ENCODE peak calls at places on chromosomes 4 and X, in nine cellular contexts. One of them, this sample, is unnamed.

GRCh38 chr4:169249214-169249973 is 21.4 kb downstream of the SH3RF1 start:
- DNase-seq in EH: peak; percentile 40
- DNase-seq in progenitor cell of endocrine pancreas: no peak
- DNase-seq in stimulated activated CD4-positive, alpha-beta T cell treated with anti-CD3 and anti-CD28 coated beads, Interleukin-12 subunit alpha, Interleukin-12 subunit beta, amount 100 ng/mL, for 4 hours: no peak
- DNase-seq in naive B cell: no peak
- DNase-seq in midbrain: no peak
- DNase-seq in sciatic nerve: no peak
- DNase-seq in stimulated activated CD8-positive, alpha-beta memory T cell treated with anti-CD3 and anti-CD28 coated beads, Interleukin-7, amount 100 ng/mL, for 48 hours: no peak
- DNase-seq in HEK293T: no peak
- DNase-seq in this sample: no peak

GRCh38 chrX:19257001-19257400 is 86.7 kb upstream of the PDHA1 start:
- DNase-seq in EH: no peak
- DNase-seq in progenitor cell of endocrine pancreas: no peak
- DNase-seq in stimulated activated CD4-positive, alpha-beta T cell treated with anti-CD3 and anti-CD28 coated beads, Interleukin-12 subunit alpha, Interleukin-12 subunit beta, amount 100 ng/mL, for 4 hours: no peak
- DNase-seq in naive B cell: no peak
- DNase-seq in midbrain: no peak
- DNase-seq in sciatic nerve: no peak
- DNase-seq in stimulated activated CD8-positive, alpha-beta memory T cell treated with anti-CD3 and anti-CD28 coated beads, Interleukin-7, amount 100 ng/mL, for 48 hours: no peak
- DNase-seq in HEK293T: no peak
- DNase-seq in this sample: no peak

GRCh38 chr4:184248216-184248615 is 30.5 kb upstream of the ENPP6 start:
- DNase-seq in EH: no peak
- DNase-seq in progenitor cell of endocrine pancreas: no peak
- DNase-seq in stimulated activated CD4-positive, alpha-beta T cell treated with anti-CD3 and anti-CD28 coated beads, Interleukin-12 subunit alpha, Interleukin-12 subunit beta, amount 100 ng/mL, for 4 hours: no peak
- DNase-seq in naive B cell: no peak
- DNase-seq in midbrain: no peak
- DNase-seq in sciatic nerve: no peak
- DNase-seq in stimulated activated CD8-positive, alpha-beta memory T cell treated with anti-CD3 and anti-CD28 coated beads, Interleukin-7, amount 100 ng/mL, for 48 hours: no peak
- DNase-seq in HEK293T: no peak
- DNase-seq in this sample: no peak

GRCh38 chr4:81698536-81698935 is 226.8 kb upstream of the RASGEF1B start:
- DNase-seq in EH: no peak
- DNase-seq in progenitor cell of endocrine pancreas: no peak
- DNase-seq in stimulated activated CD4-positive, alpha-beta T cell treated with anti-CD3 and anti-CD28 coated beads, Interleukin-12 subunit alpha, Interleukin-12 subunit beta, amount 100 ng/mL, for 4 hours: no peak
- DNase-seq in naive B cell: no peak
- DNase-seq in midbrain: no peak
- DNase-seq in sciatic nerve: no peak
- DNase-seq in stimulated activated CD8-positive, alpha-beta memory T cell treated with anti-CD3 and anti-CD28 coated beads, Interleukin-7, amount 100 ng/mL, for 48 hours: no peak
- DNase-seq in HEK293T: no peak
- DNase-seq in this sample: no peak

GRCh38 chr4:147760176-147760575 is 28.3 kb downstream of the ARHGAP10 start:
- DNase-seq in EH: no peak
- DNase-seq in progenitor cell of endocrine pancreas: no peak
- DNase-seq in stimulated activated CD4-positive, alpha-beta T cell treated with anti-CD3 and anti-CD28 coated beads, Interleukin-12 subunit alpha, Interleukin-12 subunit beta, amount 100 ng/mL, for 4 hours: no peak
- DNase-seq in naive B cell: no peak
- DNase-seq in midbrain: no peak
- DNase-seq in sciatic nerve: no peak
- DNase-seq in stimulated activated CD8-positive, alpha-beta memory T cell treated with anti-CD3 and anti-CD28 coated beads, Interleukin-7, amount 100 ng/mL, for 48 hours: no peak
- DNase-seq in HEK293T: no peak
- DNase-seq in this sample: no peak

GRCh38 chr4:153521995-153522799 is 56.0 kb downstream of the TMEM131L start:
- DNase-seq in EH: no peak
- DNase-seq in progenitor cell of endocrine pancreas: no peak
- DNase-seq in stimulated activated CD4-positive, alpha-beta T cell treated with anti-CD3 and anti-CD28 coated beads, Interleukin-12 subunit alpha, Interleukin-12 subunit beta, amount 100 ng/mL, for 4 hours: no peak
- DNase-seq in naive B cell: no peak
- DNase-seq in midbrain: no peak
- DNase-seq in sciatic nerve: no peak
- DNase-seq in stimulated activated CD8-positive, alpha-beta memory T cell treated with anti-CD3 and anti-CD28 coated beads, Interleukin-7, amount 100 ng/mL, for 48 hours: peak; percentile 58
- DNase-seq in HEK293T: no peak
- DNase-seq in this sample: no peak

GRCh38 chr4:86935833-86936721 is 1.3 kb downstream of the AFF1 start:
- DNase-seq in EH: peak; percentile 76
- DNase-seq in progenitor cell of endocrine pancreas: no peak
- DNase-seq in stimulated activated CD4-positive, alpha-beta T cell treated with anti-CD3 and anti-CD28 coated beads, Interleukin-12 subunit alpha, Interleukin-12 subunit beta, amount 100 ng/mL, for 4 hours: peak; percentile 57
- DNase-seq in naive B cell: peak; percentile 76
- DNase-seq in midbrain: no peak
- DNase-seq in sciatic nerve: peak; percentile 67
- DNase-seq in stimulated activated CD8-positive, alpha-beta memory T cell treated with anti-CD3 and anti-CD28 coated beads, Interleukin-7, amount 100 ng/mL, for 48 hours: peak; percentile 52
- DNase-seq in HEK293T: peak; percentile 35
- DNase-seq in this sample: peak; percentile 30

GRCh38 chr4:86891785-86892638 is at the start of gene C4orf36:
- DNase-seq in EH: peak; percentile 72
- DNase-seq in progenitor cell of endocrine pancreas: peak; percentile 76
- DNase-seq in stimulated activated CD4-positive, alpha-beta T cell treated with anti-CD3 and anti-CD28 coated beads, Interleukin-12 subunit alpha, Interleukin-12 subunit beta, amount 100 ng/mL, for 4 hours: peak; percentile 32
- DNase-seq in naive B cell: peak; percentile 15
- DNase-seq in midbrain: peak; percentile 44
- DNase-seq in sciatic nerve: peak; percentile 81
- DNase-seq in stimulated activated CD8-positive, alpha-beta memory T cell treated with anti-CD3 and anti-CD28 coated beads, Interleukin-7, amount 100 ng/mL, for 48 hours: peak; percentile 2
- DNase-seq in HEK293T: peak; percentile 75
- DNase-seq in this sample: peak; percentile 6

GRCh38 chr4:122666527-122667245 is 45.8 kb upstream of the IL21 start:
- DNase-seq in EH: peak; percentile 95
- DNase-seq in progenitor cell of endocrine pancreas: no peak
- DNase-seq in stimulated activated CD4-positive, alpha-beta T cell treated with anti-CD3 and anti-CD28 coated beads, Interleukin-12 subunit alpha, Interleukin-12 subunit beta, amount 100 ng/mL, for 4 hours: no peak
- DNase-seq in naive B cell: no peak
- DNase-seq in midbrain: no peak
- DNase-seq in sciatic nerve: no peak
- DNase-seq in stimulated activated CD8-positive, alpha-beta memory T cell treated with anti-CD3 and anti-CD28 coated beads, Interleukin-7, amount 100 ng/mL, for 48 hours: no peak
- DNase-seq in HEK293T: no peak
- DNase-seq in this sample: no peak

GRCh38 chr4:159374749-159375535 is 272.1 kb downstream of the RAPGEF2 start:
- DNase-seq in EH: peak; percentile 81
- DNase-seq in progenitor cell of endocrine pancreas: no peak
- DNase-seq in stimulated activated CD4-positive, alpha-beta T cell treated with anti-CD3 and anti-CD28 coated beads, Interleukin-12 subunit alpha, Interleukin-12 subunit beta, amount 100 ng/mL, for 4 hours: no peak
- DNase-seq in naive B cell: no peak
- DNase-seq in midbrain: no peak
- DNase-seq in sciatic nerve: no peak
- DNase-seq in stimulated activated CD8-positive, alpha-beta memory T cell treated with anti-CD3 and anti-CD28 coated beads, Interleukin-7, amount 100 ng/mL, for 48 hours: no peak
- DNase-seq in HEK293T: no peak
- DNase-seq in this sample: no peak

GRCh38 chr4:109155682-109156243 is 146.7 kb downstream of the COL25A1 start:
- DNase-seq in EH: no peak
- DNase-seq in progenitor cell of endocrine pancreas: no peak
- DNase-seq in stimulated activated CD4-positive, alpha-beta T cell treated with anti-CD3 and anti-CD28 coated beads, Interleukin-12 subunit alpha, Interleukin-12 subunit beta, amount 100 ng/mL, for 4 hours: no peak
- DNase-seq in naive B cell: no peak
- DNase-seq in midbrain: no peak
- DNase-seq in sciatic nerve: no peak
- DNase-seq in stimulated activated CD8-positive, alpha-beta memory T cell treated with anti-CD3 and anti-CD28 coated beads, Interleukin-7, amount 100 ng/mL, for 48 hours: no peak
- DNase-seq in HEK293T: no peak
- DNase-seq in this sample: no peak

GRCh38 chr4:144820115-144820514 is 174.2 kb downstream of the HHIP start:
- DNase-seq in EH: peak; percentile 66
- DNase-seq in progenitor cell of endocrine pancreas: no peak
- DNase-seq in stimulated activated CD4-positive, alpha-beta T cell treated with anti-CD3 and anti-CD28 coated beads, Interleukin-12 subunit alpha, Interleukin-12 subunit beta, amount 100 ng/mL, for 4 hours: no peak
- DNase-seq in naive B cell: no peak
- DNase-seq in midbrain: no peak
- DNase-seq in sciatic nerve: no peak
- DNase-seq in stimulated activated CD8-positive, alpha-beta memory T cell treated with anti-CD3 and anti-CD28 coated beads, Interleukin-7, amount 100 ng/mL, for 48 hours: no peak
- DNase-seq in HEK293T: no peak
- DNase-seq in this sample: no peak

GRCh38 chr4:6855692-6856297 is 53.8 kb upstream of the TBC1D14 start:
- DNase-seq in EH: peak; percentile 84
- DNase-seq in progenitor cell of endocrine pancreas: no peak
- DNase-seq in stimulated activated CD4-positive, alpha-beta T cell treated with anti-CD3 and anti-CD28 coated beads, Interleukin-12 subunit alpha, Interleukin-12 subunit beta, amount 100 ng/mL, for 4 hours: no peak
- DNase-seq in naive B cell: no peak
- DNase-seq in midbrain: no peak
- DNase-seq in sciatic nerve: no peak
- DNase-seq in stimulated activated CD8-positive, alpha-beta memory T cell treated with anti-CD3 and anti-CD28 coated beads, Interleukin-7, amount 100 ng/mL, for 48 hours: no peak
- DNase-seq in HEK293T: no peak
- DNase-seq in this sample: peak; percentile 15

GRCh38 chr4:4860803-4861591 is 1.5 kb downstream of the MSX1 start:
- DNase-seq in EH: peak; percentile 67
- DNase-seq in progenitor cell of endocrine pancreas: no peak
- DNase-seq in stimulated activated CD4-positive, alpha-beta T cell treated with anti-CD3 and anti-CD28 coated beads, Interleukin-12 subunit alpha, Interleukin-12 subunit beta, amount 100 ng/mL, for 4 hours: no peak
- DNase-seq in naive B cell: no peak
- DNase-seq in midbrain: no peak
- DNase-seq in sciatic nerve: no peak
- DNase-seq in stimulated activated CD8-positive, alpha-beta memory T cell treated with anti-CD3 and anti-CD28 coated beads, Interleukin-7, amount 100 ng/mL, for 48 hours: no peak
- DNase-seq in HEK293T: peak; percentile 64
- DNase-seq in this sample: no peak

GRCh38 chr4:122928930-122929329 is 6.5 kb upstream of the NUDT6 start:
- DNase-seq in EH: no peak
- DNase-seq in progenitor cell of endocrine pancreas: no peak
- DNase-seq in stimulated activated CD4-positive, alpha-beta T cell treated with anti-CD3 and anti-CD28 coated beads, Interleukin-12 subunit alpha, Interleukin-12 subunit beta, amount 100 ng/mL, for 4 hours: no peak
- DNase-seq in naive B cell: no peak
- DNase-seq in midbrain: no peak
- DNase-seq in sciatic nerve: no peak
- DNase-seq in stimulated activated CD8-positive, alpha-beta memory T cell treated with anti-CD3 and anti-CD28 coated beads, Interleukin-7, amount 100 ng/mL, for 48 hours: no peak
- DNase-seq in HEK293T: no peak
- DNase-seq in this sample: no peak

GRCh38 chr4:79141530-79141929 is 184.3 kb downstream of the NAA11 start:
- DNase-seq in EH: peak; percentile 16
- DNase-seq in progenitor cell of endocrine pancreas: peak; percentile 54
- DNase-seq in stimulated activated CD4-positive, alpha-beta T cell treated with anti-CD3 and anti-CD28 coated beads, Interleukin-12 subunit alpha, Interleukin-12 subunit beta, amount 100 ng/mL, for 4 hours: no peak
- DNase-seq in naive B cell: no peak
- DNase-seq in midbrain: no peak
- DNase-seq in sciatic nerve: no peak
- DNase-seq in stimulated activated CD8-positive, alpha-beta memory T cell treated with anti-CD3 and anti-CD28 coated beads, Interleukin-7, amount 100 ng/mL, for 48 hours: no peak
- DNase-seq in HEK293T: peak; percentile 14
- DNase-seq in this sample: no peak

GRCh38 chr4:173230077-173230476 is 61.5 kb downstream of the GALNT7 start:
- DNase-seq in EH: no peak
- DNase-seq in progenitor cell of endocrine pancreas: no peak
- DNase-seq in stimulated activated CD4-positive, alpha-beta T cell treated with anti-CD3 and anti-CD28 coated beads, Interleukin-12 subunit alpha, Interleukin-12 subunit beta, amount 100 ng/mL, for 4 hours: no peak
- DNase-seq in naive B cell: no peak
- DNase-seq in midbrain: no peak
- DNase-seq in sciatic nerve: no peak
- DNase-seq in stimulated activated CD8-positive, alpha-beta memory T cell treated with anti-CD3 and anti-CD28 coated beads, Interleukin-7, amount 100 ng/mL, for 48 hours: no peak
- DNase-seq in HEK293T: no peak
- DNase-seq in this sample: no peak

GRCh38 chr4:48290146-48290772 is 20.6 kb upstream of the TEC start:
- DNase-seq in EH: peak; percentile 30
- DNase-seq in progenitor cell of endocrine pancreas: no peak
- DNase-seq in stimulated activated CD4-positive, alpha-beta T cell treated with anti-CD3 and anti-CD28 coated beads, Interleukin-12 subunit alpha, Interleukin-12 subunit beta, amount 100 ng/mL, for 4 hours: no peak
- DNase-seq in naive B cell: no peak
- DNase-seq in midbrain: no peak
- DNase-seq in sciatic nerve: no peak
- DNase-seq in stimulated activated CD8-positive, alpha-beta memory T cell treated with anti-CD3 and anti-CD28 coated beads, Interleukin-7, amount 100 ng/mL, for 48 hours: no peak
- DNase-seq in HEK293T: peak; percentile 55
- DNase-seq in this sample: peak; percentile 51

GRCh38 chr4:92265066-92265465 is 38.7 kb upstream of the GRID2 start:
- DNase-seq in EH: no peak
- DNase-seq in progenitor cell of endocrine pancreas: no peak
- DNase-seq in stimulated activated CD4-positive, alpha-beta T cell treated with anti-CD3 and anti-CD28 coated beads, Interleukin-12 subunit alpha, Interleukin-12 subunit beta, amount 100 ng/mL, for 4 hours: no peak
- DNase-seq in naive B cell: no peak
- DNase-seq in midbrain: no peak
- DNase-seq in sciatic nerve: no peak
- DNase-seq in stimulated activated CD8-positive, alpha-beta memory T cell treated with anti-CD3 and anti-CD28 coated beads, Interleukin-7, amount 100 ng/mL, for 48 hours: no peak
- DNase-seq in HEK293T: no peak
- DNase-seq in this sample: no peak